ENCODE peak calls at places on chromosomes 16 and 17, in seven cellular contexts. T, Y, X, N, U, I and W are unnamed samples.
A peak's percentile ranks its signal among the peaks of the same experiment; 100 is the strongest.

GRCh38 chr16:4653981-4654380 is 29.4 kb downstream of the MGRN1 start:
- DNase-seq in T (no peak), Y (peak; percentile 63), X (no peak), N (no peak), U (peak; percentile 93), I (peak; percentile 33), W (no peak)

GRCh38 chr16:12061336-12062055 is 85.0 kb downstream of the SNX29 start:
- DNase-seq in T (no peak), Y (no peak), X (no peak), N (no peak), U (no peak), I (no peak), W (no peak)

GRCh38 chr17:72184805-72185204 is 64.0 kb downstream of the SOX9 start:
- DNase-seq in T (no peak), Y (no peak), X (no peak), N (no peak), U (no peak), I (peak; percentile 71), W (no peak)

GRCh38 chr17:3472137-3472536 is 518 bp upstream of the SPATA22 start:
- DNase-seq in T (no peak), Y (no peak), X (no peak), N (no peak), U (no peak), I (no peak), W (no peak)

GRCh38 chr17:2393184-2393953 is 7.5 kb downstream of the MNT start:
- DNase-seq in T (peak; percentile 87), Y (peak; percentile 91), X (peak; percentile 88), N (peak; percentile 87), U (peak; percentile 92), I (peak; percentile 90), W (peak; percentile 52)

GRCh38 chr16:86823125-86823524 is 244.8 kb downstream of the FOXL1 start:
- DNase-seq in T (no peak), Y (no peak), X (no peak), N (no peak), U (no peak), I (no peak), W (no peak)

GRCh38 chr16:27625050-27625697 is 75.2 kb downstream of the KATNIP start:
- DNase-seq in T (no peak), Y (peak; percentile 29), X (no peak), N (no peak), U (peak; percentile 46), I (peak; percentile 89), W (no peak)

GRCh38 chr17:21388066-21388465 is 11.9 kb downstream of the KCNJ12 start:
- DNase-seq in T (no peak), Y (no peak), X (no peak), N (no peak), U (no peak), I (no peak), W (no peak)

GRCh38 chr17:75155191-75155601 is 884 bp upstream of the JPT1 start:
- DNase-seq in T (no peak), Y (no peak), X (no peak), N (no peak), U (no peak), I (no peak), W (peak; percentile 30)

GRCh38 chr16:1788095-1788707 is 5.3 kb downstream of the IGFALS start:
- DNase-seq in T (no peak), Y (no peak), X (no peak), N (no peak), U (no peak), I (no peak), W (no peak)

GRCh38 chr17:7848665-7849184 is 6.1 kb upstream of the TMEM88 start:
- DNase-seq in T (no peak), Y (no peak), X (no peak), N (no peak), U (no peak), I (no peak), W (no peak)

GRCh38 chr17:72632026-72632684 is 460.3 kb downstream of the SLC39A11 start:
- DNase-seq in T (no peak), Y (peak; percentile 10), X (peak; percentile 24), N (no peak), U (peak; percentile 19), I (no peak), W (no peak)

GRCh38 chr16:27781195-27781524 is 231.2 kb downstream of the KATNIP start:
- DNase-seq in T (no peak), Y (no peak), X (no peak), N (no peak), U (no peak), I (peak; percentile 36), W (no peak)

GRCh38 chr16:65538945-65539344 is 417.1 kb upstream of the CDH11 start:
- DNase-seq in T (no peak), Y (no peak), X (no peak), N (no peak), U (no peak), I (peak; percentile 53), W (no peak)

GRCh38 chr17:37062036-37062435 is 113.3 kb downstream of the AATF start:
- DNase-seq in T (no peak), Y (no peak), X (peak; percentile 58), N (no peak), U (no peak), I (no peak), W (no peak)
- H3K4me3 ChIP-seq in T (no peak overlapping the region), Y (no peak overlapping the region), X (peak overlapping the region; percentile 18), N (no peak overlapping the region), U (no peak overlapping the region), I (no peak overlapping the region), W (no peak overlapping the region)

DNA sequence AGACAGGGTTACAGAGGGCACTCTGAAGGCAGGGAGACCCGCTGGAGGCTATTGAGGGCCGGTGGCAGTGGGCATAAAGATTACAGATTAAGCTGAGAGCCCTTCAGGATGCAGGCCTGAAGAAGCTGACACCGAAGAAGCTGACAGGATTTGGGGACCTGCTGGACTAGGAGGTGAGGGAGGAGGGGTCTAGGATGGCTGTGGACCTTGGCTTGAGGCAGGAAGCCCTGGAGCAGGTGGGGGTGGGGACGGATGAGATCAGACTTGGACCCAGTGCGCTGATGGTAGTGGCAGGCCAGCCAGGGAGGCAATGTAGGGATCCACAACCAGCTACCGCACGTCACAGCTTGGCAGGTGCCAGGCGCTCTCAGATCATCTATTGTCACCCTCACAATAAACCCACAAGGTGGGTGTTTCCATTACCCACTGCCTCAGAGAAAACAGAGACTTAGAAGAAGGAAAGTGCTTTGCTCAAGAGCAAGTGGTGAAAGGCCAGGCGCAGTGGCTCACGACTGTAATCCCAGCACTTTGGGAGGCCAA is 888 bp upstream of the SAMD14 start:
- DNase-seq in T (no peak), Y (peak; percentile 11), X (peak; percentile 63), N (no peak), U (no peak), I (no peak), W (no peak)
- H3K4me3 ChIP-seq in T (no peak overlapping the region), Y (no peak overlapping the region), X (peak overlapping the region; percentile 59), N (no peak overlapping the region), U (no peak overlapping the region), I (no peak overlapping the region), W (no peak overlapping the region)

DNA sequence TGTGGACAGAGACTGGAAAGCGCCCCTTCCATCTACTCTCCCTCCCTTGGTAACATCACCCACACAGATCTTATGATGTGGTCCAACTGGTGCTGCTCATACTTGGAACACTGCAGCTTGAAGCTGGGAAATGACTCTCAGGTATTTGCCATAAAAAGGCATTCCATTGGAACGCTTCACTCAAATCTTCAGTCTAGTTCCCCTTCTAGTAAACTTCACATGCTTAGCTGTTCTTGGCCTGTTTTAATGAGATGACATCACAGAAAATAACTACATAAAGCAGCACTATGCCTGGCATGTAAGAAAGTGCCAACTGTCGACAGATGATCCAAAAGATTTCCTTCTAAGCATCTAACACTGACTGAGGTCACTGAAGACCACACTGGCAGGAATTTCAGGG is 9.3 kb downstream of the ZNF263 start:
- DNase-seq in T (no peak), Y (no peak), X (no peak), N (no peak), U (no peak), I (no peak), W (no peak)
- H3K4me3 ChIP-seq in T (no peak overlapping the region), Y (no peak overlapping the region), X (no peak overlapping the region), N (no peak overlapping the region), U (no peak overlapping the region), I (no peak overlapping the region), W (no peak overlapping the region)

DNA sequence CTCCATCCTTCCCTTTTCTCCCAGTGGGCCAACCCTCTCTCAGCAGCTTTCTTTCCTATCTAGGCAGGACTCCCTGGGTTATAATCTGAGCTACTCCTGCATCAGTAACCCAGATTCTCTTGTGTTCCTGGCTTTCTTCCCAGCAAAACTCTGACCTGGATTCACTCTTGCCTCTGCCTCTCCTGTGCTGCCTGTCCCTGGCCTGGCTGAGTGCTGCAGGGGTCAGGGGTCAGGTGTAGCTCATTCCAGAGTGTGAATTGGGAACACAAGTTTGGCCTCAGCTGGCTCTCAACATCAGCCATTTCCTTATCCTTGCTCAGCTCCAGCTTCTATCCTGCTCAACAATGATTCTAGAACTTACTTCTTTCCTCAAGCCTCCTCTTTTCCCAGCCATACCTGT is 2.5 kb upstream of the ST6GALNAC2 start:
- DNase-seq in T (no peak), Y (no peak), X (no peak), N (no peak), U (no peak), I (no peak), W (no peak)
- H3K4me3 ChIP-seq in T (no peak overlapping the region), Y (no peak overlapping the region), X (no peak overlapping the region), N (no peak overlapping the region), U (no peak overlapping the region), I (no peak overlapping the region), W (no peak overlapping the region)